ENCODE peak calls at places on chromosomes 2 and 18, in six cellular contexts. V, Z, O, M, N and F are unnamed samples.

GRCh38 chr2:176132397-176133086 is 3.0 kb downstream of the HOXD8 start:
- DNase-seq in V (no peak), M (no peak), O (no peak), N (no peak), Z (no peak), F (peak; percentile 67)

GRCh38 chr2:74146929-74147728 is 583 bp downstream of the BOLA3 start:
- DNase-seq in M (peak; percentile 29), Z (no peak), V (no peak), N (no peak), O (peak; percentile 22), F (peak; percentile 35)

GRCh38 chr18:77131652-77132368 is 773 bp downstream of the MBP start:
- DNase-seq in O (no peak), V (peak; percentile 64), Z (peak; percentile 80), N (no peak), M (no peak), F (no peak)

GRCh38 chr18:527136-527535 is 26.6 kb upstream of the COLEC12 start:
- DNase-seq in N (no peak), V (no peak), M (no peak), O (peak; percentile 50), Z (no peak), F (no peak)

GRCh38 chr2:241288489-241288888 is 27.0 kb downstream of the HDLBP start:
- DNase-seq in M (no peak), N (no peak), V (no peak), Z (no peak), O (no peak), F (no peak)

GRCh38 chr2:62461707-62462106 is 44.3 kb downstream of the TMEM17 start:
- DNase-seq in M (no peak), O (peak; percentile 74), N (no peak), Z (no peak), V (no peak), F (peak; percentile 62)

GRCh38 chr2:102187191-102188150 is 648 bp downstream of the IL1RL2 start:
- DNase-seq in O (peak; percentile 37), V (no peak), Z (peak; percentile 69), N (no peak), M (peak; percentile 18), F (peak; percentile 35)

GRCh38 chr2:15747172-15747550 is 155.5 kb downstream of the DDX1 start:
- DNase-seq in M (no peak), Z (no peak), N (no peak), V (no peak), O (no peak), F (no peak)

GRCh38 chr18:49907346-49907929 is 94.1 kb upstream of the ACAA2 start:
- DNase-seq in M (no peak), V (no peak), O (peak; percentile 39), Z (no peak), N (peak; percentile 30), F (no peak)

GRCh38 chr18:68956650-68957049 is 158.8 kb downstream of the CCDC102B start:
- DNase-seq in Z (no peak), N (no peak), O (no peak), V (no peak), M (no peak), F (no peak)

GRCh38 chr2:127768775-127769479 is 42.0 kb downstream of the WDR33 start:
- DNase-seq in Z (no peak), M (no peak), O (no peak), V (no peak), N (no peak), F (no peak)

GRCh38 chr18:7919565-7919964 is 352.4 kb downstream of the PTPRM start:
- DNase-seq in M (no peak), V (no peak), O (no peak), Z (no peak), N (no peak), F (no peak)

GRCh38 chr2:214310319-214310718 is 100.5 kb upstream of the VWC2L start:
- DNase-seq in V (no peak), N (no peak), O (no peak), M (no peak), Z (no peak), F (no peak)
- TF ChIP-seq CTCF in V (no peak), N (peak; percentile 22), O (peak; percentile 13), M (peak; percentile 32), Z (no peak), F (no peak)

GRCh38 chr2:7573166-7573845 is 656.1 kb downstream of the RNF144A start:
- DNase-seq in Z (no peak), N (no peak), M (no peak), V (no peak), O (no peak), F (no peak)

GRCh38 chr2:7574385-7574784 is 657.2 kb downstream of the RNF144A start:
- DNase-seq in Z (no peak), M (no peak), N (no peak), O (no peak), V (no peak), F (no peak)

GRCh38 chr2:7572460-7572859 is 655.2 kb downstream of the RNF144A start:
- DNase-seq in O (no peak), N (no peak), V (no peak), M (no peak), Z (no peak), F (no peak)

DNA sequence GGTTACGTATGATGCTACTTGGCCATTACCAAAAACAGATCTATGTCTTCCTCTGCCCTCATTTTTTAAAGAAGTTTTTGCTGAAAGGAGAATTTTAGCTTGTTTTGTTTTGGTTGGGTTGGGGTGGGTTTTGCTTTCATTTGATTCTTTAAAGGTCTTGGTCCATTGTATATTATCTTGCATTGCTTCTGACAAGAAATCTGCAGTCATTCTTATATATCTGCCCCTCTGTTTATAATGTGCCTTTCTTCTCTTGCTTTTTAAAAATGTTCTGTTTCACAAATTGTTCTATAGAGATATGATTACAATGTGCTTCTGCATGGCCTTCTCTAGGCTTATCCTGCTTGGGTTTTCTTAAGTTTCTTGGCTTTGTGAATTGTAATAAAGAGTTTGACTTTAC is 660.6 kb downstream of the RNF144A start:
- DNase-seq in M (no peak), O (no peak), V (no peak), Z (no peak), N (no peak), F (no peak)
- TF ChIP-seq CTCF in M (no peak), O (no peak), V (no peak), Z (no peak), N (no peak), F (no peak)

GRCh38 chr2:110818767-110819481 is 86.6 kb downstream of the ACOXL start:
- DNase-seq in O (no peak), V (peak; percentile 36), N (no peak), Z (no peak), M (no peak), F (no peak)
- TF ChIP-seq CTCF in O (no peak), V (no peak), N (no peak), Z (no peak), M (no peak), F (no peak)

GRCh38 chr2:216694201-216694825 is 1.0 kb downstream of the IGFBP5 start:
- DNase-seq in M (no peak), O (peak; percentile 38), V (no peak), N (no peak), Z (peak; percentile 59), F (peak; percentile 33)
- TF ChIP-seq CTCF in M (no peak), O (no peak), V (no peak), N (no peak), Z (peak; percentile 17), F (no peak)

DNA sequence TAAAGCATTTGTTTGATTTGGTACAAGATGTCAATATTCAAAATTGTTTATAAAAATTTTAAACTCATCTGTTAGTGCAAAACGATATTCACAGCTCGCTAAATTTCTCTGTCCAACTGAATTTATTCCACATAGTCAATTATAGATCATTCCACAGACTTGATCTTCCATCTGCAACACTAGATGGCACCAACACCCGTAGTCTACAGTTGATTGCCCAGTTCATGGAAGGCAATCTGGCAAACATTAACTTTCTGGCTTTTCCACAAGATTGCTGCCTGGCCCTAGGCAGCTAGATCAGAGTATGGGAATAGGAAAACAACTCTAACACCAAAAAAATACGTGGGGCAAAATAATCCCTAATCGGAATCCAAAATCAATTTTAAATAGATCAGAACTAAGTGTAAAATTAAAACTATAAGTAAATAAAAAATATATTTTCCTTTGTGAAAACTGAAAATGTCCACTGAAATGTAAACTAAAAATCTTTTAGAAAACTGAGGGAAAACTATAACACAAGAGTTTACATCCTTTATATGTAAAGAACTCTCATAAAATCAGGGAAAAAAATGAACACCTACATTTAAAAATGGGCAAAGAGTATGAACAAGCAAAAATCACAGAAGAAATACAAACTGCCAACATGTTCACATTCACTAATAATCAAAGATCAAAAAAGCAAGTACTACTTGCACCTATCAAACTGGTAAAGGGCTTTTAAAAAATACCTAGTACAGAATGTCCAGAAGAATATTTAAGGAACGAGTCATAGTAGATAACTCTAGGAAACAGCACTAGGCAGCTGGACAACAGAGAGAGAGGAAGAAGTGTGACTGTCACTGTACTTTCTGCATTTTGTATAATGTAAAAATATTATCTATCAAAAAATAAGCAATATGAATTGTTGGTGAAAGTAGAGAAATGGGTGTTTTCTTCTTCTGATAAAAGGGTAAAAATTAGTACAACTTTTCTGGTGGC is 35.0 kb downstream of the RTN4 start:
- DNase-seq in V (peak; percentile 63), N (peak; percentile 70), O (peak; percentile 55), Z (no peak), M (peak; percentile 72), F (peak; percentile 88)
- TF ChIP-seq CTCF in V (peak; percentile 64), N (peak; percentile 73), O (peak; percentile 56), Z (peak; percentile 62), M (peak; percentile 63), F (peak; percentile 83)

DNA sequence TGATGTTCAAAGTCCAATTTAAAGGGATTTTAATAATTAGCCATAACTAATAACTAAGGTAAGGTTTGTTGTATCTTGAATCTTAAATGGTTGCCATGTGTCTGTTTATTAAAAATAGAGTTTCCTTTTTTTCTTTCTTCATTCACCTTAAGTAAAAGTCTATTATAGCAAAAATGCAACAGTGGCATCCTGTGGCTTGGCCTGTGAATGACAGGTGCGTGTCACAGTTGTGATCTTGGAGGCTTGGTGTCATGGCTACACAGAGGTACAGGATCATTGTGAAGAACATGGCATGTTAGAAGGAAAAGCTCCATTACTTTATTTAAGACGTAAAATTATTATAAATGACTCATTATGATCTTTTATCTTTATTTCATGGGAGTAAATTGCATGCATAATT is 246.1 kb downstream of the BCL2 start:
- DNase-seq in N (no peak), Z (no peak), M (no peak), O (no peak), V (no peak), F (no peak)
- TF ChIP-seq CTCF in N (no peak), Z (no peak), M (no peak), O (no peak), V (peak; percentile 29), F (no peak)

DNA sequence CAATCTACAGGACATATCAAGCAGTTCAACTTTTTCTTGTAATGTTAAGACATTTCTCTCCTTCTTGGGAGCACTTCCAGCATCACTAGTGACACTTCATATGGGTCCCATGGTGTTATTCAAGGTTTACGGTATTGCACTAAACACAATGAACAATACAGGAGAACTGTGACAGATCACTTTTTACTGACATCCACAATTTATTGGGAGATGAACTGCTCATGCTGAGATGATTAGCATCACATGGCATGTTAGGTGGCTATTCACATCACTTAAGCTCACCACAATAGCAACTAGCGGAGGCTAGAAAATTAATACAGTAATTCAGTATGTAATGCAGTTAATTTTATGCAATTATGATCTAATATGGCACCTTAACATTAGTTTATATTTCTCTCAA is 264.4 kb downstream of the ERBB4 start:
- DNase-seq in O (no peak), V (no peak), Z (no peak), N (no peak), M (no peak), F (no peak)
- TF ChIP-seq CTCF in O (no peak), V (no peak), Z (no peak), N (no peak), M (no peak), F (no peak)